ENCODE peak calls at places on chromosomes 2 and 18, in four cellular contexts. R, N, I and M are unnamed samples.

GRCh38 chr18:26532367-26533340 is 15.7 kb downstream of the KCTD1 start:
- DNase-seq in R (no peak), N (no peak), I (no peak), M (no peak)

GRCh38 chr2:181312515-181312927 is 144.7 kb upstream of the ITGA4 start:
- DNase-seq in I (no peak), R (no peak), N (no peak), M (no peak)

GRCh38 chr2:129709030-129709955 is 270.2 kb upstream of the RAB6C start:
- DNase-seq in N (no peak), R (no peak), I (no peak), M (no peak)

GRCh38 chr2:25302758-25303436 is 38.8 kb downstream of the DNMT3A start:
- DNase-seq in I (no peak), N (no peak), R (no peak), M (no peak)

GRCh38 chr2:71788186-71788525 is 334.8 kb downstream of the DYSF start:
- DNase-seq in I (no peak), N (no peak), R (no peak), M (no peak)

GRCh38 chr2:86764661-86765307 is 25.9 kb downstream of the CD8A start:
- DNase-seq in R (peak), N (peak), I (peak), M (peak)

GRCh38 chr2:156065912-156066311 is 266.6 kb downstream of the NR4A2 start:
- DNase-seq in R (no peak), I (no peak), N (peak), M (peak)

GRCh38 chr18:57819671-57820460 is 16.8 kb upstream of the ATP8B1 start:
- DNase-seq in N (peak), R (peak), I (peak), M (peak)

GRCh38 chr2:232113821-232114220 is 152.3 kb downstream of the DIS3L2 start:
- DNase-seq in I (no peak), N (no peak), R (no peak), M (no peak)

GRCh38 chr2:201642579-201643215 is 606 bp downstream of the TMEM237 start:
- DNase-seq in R (peak), N (peak), I (peak), M (peak)

GRCh38 chr18:78796693-78797455 is 182.7 kb upstream of the SALL3 start:
- DNase-seq in I (no peak), R (no peak), N (no peak), M (no peak)

GRCh38 chr2:85600235-85600575 is 2.3 kb downstream of the TMEM150A start:
- DNase-seq in R (no peak), I (no peak), N (no peak), M (no peak)

GRCh38 chr2:124265641-124266040 is 240.6 kb downstream of the CNTNAP5 start:
- DNase-seq in R (no peak), I (no peak), N (no peak), M (no peak)

GRCh38 chr2:68193144-68193543 is 35.5 kb downstream of the PNO1 start:
- DNase-seq in N (peak), R (no peak), I (no peak), M (no peak)

GRCh38 chr2:206480161-206480560 is 36.8 kb downstream of the ADAM23 start:
- DNase-seq in N (no peak), I (no peak), R (no peak), M (no peak)

GRCh38 chr2:53877556-53877955 is 17.8 kb upstream of the GPR75 start:
- DNase-seq in R (no peak), N (no peak), I (no peak), M (no peak)

GRCh38 chr2:25184254-25184653 is 15.9 kb upstream of the POMC start:
- DNase-seq in N (no peak), I (no peak), R (no peak), M (no peak)

GRCh38 chr2:185757356-185757755 is 18.8 kb downstream of the FSIP2 start:
- DNase-seq in I (no peak), R (no peak), N (no peak), M (no peak)

GRCh38 chr2:121080013-121080772 is 204.8 kb downstream of the TFCP2L1 start:
- DNase-seq in R (peak), N (peak), I (peak), M (peak)

GRCh38 chr2:70984576-70985282 is 6.3 kb downstream of the ANKRD53 start:
- DNase-seq in N (peak), R (peak), I (peak), M (no peak)

GRCh38 chr2:100818606-100819364 is 1.2 kb upstream of the NPAS2 start:
- DNase-seq in I (peak), N (no peak), R (peak), M (peak)

GRCh38 chr2:177042311-177042710 is 170.3 kb upstream of the HNRNPA3 start:
- DNase-seq in N (no peak), R (no peak), I (no peak), M (no peak)

GRCh38 chr18:7298149-7298548 is 67.3 kb downstream of the LRRC30 start:
- DNase-seq in N (no peak), I (no peak), R (no peak), M (no peak)

GRCh38 chr2:144645055-144645778 is 125.3 kb upstream of the ZEB2 start:
- DNase-seq in R (no peak), I (no peak), N (no peak), M (no peak)

GRCh38 chr2:241001413-241002274 is 3.2 kb downstream of the SNED1 start:
- DNase-seq in N (no peak), R (no peak), I (no peak), M (no peak)
- TF ChIP-seq ELF1 in N (no peak), R (no peak), I (no peak), M (no peak)

GRCh38 chr2:164967349-164967748 is 12.0 kb upstream of the SLC38A11 start:
- DNase-seq in R (no peak), N (no peak), I (no peak), M (no peak)
- TF ChIP-seq ELF1 in R (no peak), N (no peak), I (no peak), M (no peak)

GRCh38 chr2:190846746-190847145 is 33.9 kb upstream of the GLS start:
- DNase-seq in I (no peak), R (no peak), N (no peak), M (peak)

GRCh38 chr2:190849774-190850173 is 30.8 kb upstream of the GLS start:
- DNase-seq in R (no peak), N (no peak), I (no peak), M (no peak)

GRCh38 chr2:190843874-190844699 is 36.5 kb upstream of the GLS start:
- DNase-seq in I (no peak), N (no peak), R (peak), M (peak)

GRCh38 chr2:190844700-190845410 is 35.8 kb upstream of the GLS start:
- DNase-seq in R (no peak), I (no peak), N (no peak), M (no peak)

GRCh38 chr2:190847504-190848201 is 33.0 kb upstream of the GLS start:
- DNase-seq in I (no peak), R (no peak), N (no peak), M (no peak)
- TF ChIP-seq ELF1 in I (no peak), R (no peak), N (no peak), M (no peak)

GRCh38 chr2:237869357-237870102 is 10.1 kb downstream of the RAMP1 start:
- DNase-seq in R (no peak), I (no peak), N (no peak), M (no peak)
- TF ChIP-seq ELF1 in R (no peak), I (no peak), N (no peak), M (no peak)

GRCh38 chr18:36849288-36850011 is 20.5 kb downstream of the KIAA1328 start:
- DNase-seq in I (no peak), N (no peak), R (no peak), M (no peak)
- TF ChIP-seq ELF1 in I (no peak), N (no peak), R (no peak), M (no peak)

GRCh38 chr2:74599676-74600075 is 45.2 kb downstream of the DOK1 start:
- DNase-seq in N (no peak), I (no peak), R (no peak), M (no peak)
- TF ChIP-seq ELF1 in N (no peak), I (no peak), R (no peak), M (no peak)

GRCh38 chr2:8225257-8225656 is 456.6 kb upstream of the ID2 start:
- DNase-seq in R (no peak), I (no peak), N (no peak), M (no peak)

GRCh38 chr2:8230466-8230865 is 451.4 kb upstream of the ID2 start:
- DNase-seq in R (no peak), N (no peak), I (no peak), M (no peak)

GRCh38 chr2:8231909-8232308 is 449.9 kb upstream of the ID2 start:
- DNase-seq in I (no peak), N (no peak), R (no peak), M (no peak)

GRCh38 chr2:8225798-8226197 is 456.1 kb upstream of the ID2 start:
- DNase-seq in R (no peak), N (no peak), I (no peak), M (no peak)

DNA sequence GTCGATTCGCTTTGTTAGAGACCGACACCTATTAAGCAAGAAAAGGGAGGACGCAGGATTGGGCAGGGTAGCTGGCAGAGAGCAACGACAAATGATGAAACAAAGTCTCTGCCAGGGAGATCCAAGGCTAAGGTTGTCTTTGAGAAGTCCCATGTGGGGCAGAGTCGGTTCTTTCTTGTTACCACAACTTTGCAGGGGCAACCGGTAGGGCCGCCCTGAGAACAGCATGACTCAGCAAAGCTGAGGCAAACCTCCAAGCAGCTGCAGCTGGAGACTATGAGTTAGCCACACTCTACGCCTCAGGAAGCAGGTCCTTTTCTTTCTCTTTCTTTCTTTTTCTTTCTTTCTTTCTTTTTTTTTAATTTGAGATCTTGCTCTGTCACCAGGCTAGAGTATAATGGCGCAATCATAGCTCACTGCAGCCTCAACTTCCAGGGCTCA is 452.3 kb upstream of the ID2 start:
- DNase-seq in I (no peak), R (peak), N (peak), M (peak)
- TF ChIP-seq ELF1 in I (no peak), R (no peak), N (no peak), M (no peak)

GRCh38 chr2:48756289-48756688 is 765 bp upstream of the LHCGR start:
- DNase-seq in N (no peak), R (no peak), I (no peak), M (no peak)
- TF ChIP-seq ELF1 in N (no peak), R (no peak), I (no peak), M (no peak)